ENCODE peak calls at places on chromosomes 2 and 18, in six cellular contexts. A is BE2C, L is OCI-LY7, O is Peyer's patch, R is fibroblast of the aortic adventitia, F is left ventricle myocardium inferior. H is an unnamed sample.

GRCh38 chr2:186612555-186613440 is 22.9 kb downstream of the ITGAV start:
- DNase-seq in O (no peak), L (no peak), R (no peak), F (no peak), A (no peak), H (no peak)

GRCh38 chr18:5630057-5630765 is 86.4 kb upstream of the EPB41L3 start:
- DNase-seq in O (peak), R (no peak), F (peak), L (no peak), A (peak), H (peak)

GRCh38 chr18:43886341-43886740 is 609.1 kb upstream of the SYT4 start:
- DNase-seq in L (no peak), F (no peak), O (no peak), R (no peak), A (no peak), H (no peak)

GRCh38 chr2:83536489-83537020 is 922.5 kb downstream of the SUCLG1 start:
- DNase-seq in R (no peak), O (no peak), L (no peak), F (no peak), A (no peak), H (peak)

GRCh38 chr2:10241641-10242430 is 60.9 kb upstream of the HPCAL1 start:
- DNase-seq in L (no peak), F (peak), O (no peak), R (no peak), A (no peak), H (no peak)

GRCh38 chr2:163264376-163264775 is 425.8 kb upstream of the KCNH7 start:
- DNase-seq in F (no peak), L (no peak), R (peak), A (no peak), O (no peak), H (peak)

GRCh38 chr2:182649316-182649715 is 66.7 kb upstream of the DNAJC10 start:
- DNase-seq in F (no peak), A (peak), L (peak), R (peak), O (no peak), H (peak)

GRCh38 chr2:70664525-70664924 is 103.5 kb downstream of the ADD2 start:
- DNase-seq in O (no peak), F (no peak), L (peak), A (no peak), R (no peak), H (no peak)

GRCh38 chr2:95043300-95043786 is 17.8 kb downstream of the MAL start:
- DNase-seq in O (no peak), A (no peak), R (peak), F (peak), L (no peak), H (peak)

GRCh38 chr2:127137741-127138140 is 30.8 kb upstream of the BIN1 start:
- DNase-seq in O (no peak), A (no peak), L (no peak), R (no peak), F (no peak), H (no peak)

GRCh38 chr18:31248783-31249521 is 69.0 kb upstream of the DSG1 start:
- DNase-seq in O (no peak), A (no peak), L (no peak), R (no peak), F (no peak), H (no peak)

GRCh38 chr2:98948956-98949739 is 13.1 kb upstream of the CRACDL start:
- DNase-seq in R (no peak), F (no peak), A (no peak), L (no peak), O (no peak), H (no peak)

GRCh38 chr2:127431408-127432023 is 13.3 kb downstream of the PROC start:
- DNase-seq in F (no peak), R (no peak), A (no peak), O (no peak), L (no peak), H (no peak)

GRCh38 chr2:73823916-73824523 is 4.7 kb upstream of the STAMBP start:
- DNase-seq in R (peak), F (no peak), O (peak), L (peak), A (peak), H (peak)

GRCh38 chr2:25165992-25166618 is 2.3 kb downstream of the POMC start:
- DNase-seq in O (peak), R (no peak), F (no peak), L (peak), A (peak), H (no peak)

GRCh38 chr2:45812039-45812500 is 160.6 kb downstream of the PRKCE start:
- DNase-seq in R (peak), L (no peak), O (no peak), A (no peak), F (no peak), H (peak)

GRCh38 chr2:226446406-226447001 is 353.1 kb downstream of the IRS1 start:
- DNase-seq in A (no peak), F (no peak), L (no peak), O (no peak), R (peak), H (peak)

GRCh38 chr2:79713131-79713785 is 200.4 kb downstream of the CTNNA2 start:
- DNase-seq in R (no peak), O (no peak), L (no peak), F (no peak), A (no peak), H (peak)

GRCh38 chr2:40401896-40402295 is 50.0 kb downstream of the SLC8A1 start:
- DNase-seq in F (no peak), A (no peak), O (no peak), R (peak), L (no peak), H (peak)

GRCh38 chr2:102032368-102033027 is 40.7 kb downstream of the IL1R2 start:
- DNase-seq in L (no peak), O (no peak), F (no peak), R (no peak), A (no peak), H (no peak)

GRCh38 chr2:62814132-62814531 is 108.6 kb downstream of the EHBP1 start:
- DNase-seq in L (no peak), R (peak), A (no peak), F (no peak), O (no peak), H (peak)

GRCh38 chr2:79554899-79555298 is 42.0 kb downstream of the CTNNA2 start:
- DNase-seq in R (no peak), A (no peak), O (no peak), L (no peak), F (no peak), H (no peak)

GRCh38 chr2:20578266-20578894 is 72.5 kb downstream of the HS1BP3 start:
- DNase-seq in A (no peak), L (no peak), F (no peak), O (no peak), R (no peak), H (no peak)

GRCh38 chr2:170973225-170973491 is 44.1 kb downstream of the GORASP2 start:
- DNase-seq in R (no peak), O (no peak), A (no peak), F (no peak), L (no peak), H (no peak)

GRCh38 chr2:170975127-170975942 is 46.3 kb downstream of the GORASP2 start:
- DNase-seq in O (no peak), F (no peak), L (no peak), R (no peak), A (no peak), H (no peak)

GRCh38 chr2:170975943-170976270 is 46.9 kb downstream of the GORASP2 start:
- DNase-seq in O (no peak), R (no peak), A (no peak), L (no peak), F (no peak), H (no peak)

GRCh38 chr2:170973492-170974303 is 44.6 kb downstream of the GORASP2 start:
- DNase-seq in L (peak), O (peak), R (peak), F (peak), A (peak), H (peak)

GRCh38 chr2:170974304-170974993 is 45.4 kb downstream of the GORASP2 start:
- DNase-seq in F (no peak), R (peak), A (no peak), L (no peak), O (no peak), H (peak)
- H3K4me3 ChIP-seq in F (peak), R (peak), A (peak), L (no peak), O (peak), H (peak)

GRCh38 chr2:23505218-23505983 is 120.4 kb downstream of the KLHL29 start:
- DNase-seq in F (no peak), A (no peak), O (no peak), L (no peak), R (no peak), H (no peak)
- TF ChIP-seq CTCF in F (no peak), A (peak), O (no peak), L (no peak), R (no peak), H (peak)

DNA sequence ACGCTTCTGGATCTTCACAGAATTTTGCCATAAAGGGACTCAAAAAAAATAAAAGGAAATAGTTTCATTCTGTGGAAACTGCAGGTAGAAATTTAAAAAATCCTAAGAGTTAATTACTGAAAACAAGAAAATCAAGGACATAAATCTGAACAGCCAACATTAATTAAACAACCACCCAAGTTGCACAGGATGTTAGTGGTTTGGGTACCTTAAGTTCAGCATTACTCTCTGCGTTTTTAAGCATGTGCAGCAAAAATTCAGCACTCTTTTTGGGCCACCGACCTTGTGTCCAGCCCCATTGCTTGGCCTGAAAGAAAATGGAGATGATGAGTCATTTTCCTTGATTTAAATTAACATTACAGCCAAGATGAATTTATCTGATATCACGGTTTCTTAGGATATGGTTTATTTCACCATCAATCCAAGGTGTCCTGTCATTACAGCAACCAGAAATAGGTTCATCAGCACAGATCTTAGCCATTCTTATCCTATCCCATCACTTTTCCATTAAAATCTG is 3.3 kb upstream of the C18orf32 start:
- DNase-seq in R (no peak), A (no peak), F (no peak), O (no peak), L (no peak), H (no peak)
- H3K4me3 ChIP-seq in R (peak), A (peak), F (no peak), O (no peak), L (peak), H (no peak)

GRCh38 chr2:201441409-201441808 is 9.8 kb downstream of the TRAK2 start:
- DNase-seq in A (no peak), R (no peak), F (no peak), O (no peak), L (no peak), H (no peak)
- TF ChIP-seq CTCF in A (no peak), R (no peak), F (no peak), O (no peak), L (no peak), H (no peak)

GRCh38 chr2:239710953-239711861 is 310.4 kb upstream of the HDAC4 start:
- DNase-seq in R (no peak), A (no peak), O (no peak), L (no peak), F (no peak), H (no peak)

GRCh38 chr2:239714116-239714515 is 311.0 kb downstream of the NDUFA10 start:
- DNase-seq in R (no peak), F (no peak), L (no peak), A (no peak), O (no peak), H (no peak)

GRCh38 chr2:239715202-239715601 is 309.9 kb downstream of the NDUFA10 start:
- DNase-seq in A (no peak), F (no peak), L (no peak), R (no peak), O (no peak), H (no peak)

GRCh38 chr2:239712755-239713154 is 311.9 kb upstream of the HDAC4 start:
- DNase-seq in L (no peak), A (no peak), R (no peak), F (no peak), O (no peak), H (no peak)

GRCh38 chr2:239711911-239712570 is 311.2 kb upstream of the HDAC4 start:
- DNase-seq in F (no peak), A (no peak), R (no peak), L (no peak), O (peak), H (no peak)
- H3K4me3 ChIP-seq in F (no peak), A (no peak), R (no peak), L (no peak), O (no peak), H (no peak)

H was measured in AG10803.